ENCODE peak calls at places on chromosomes 7 and 10, in four cellular contexts. E is erythroblast, K is AG09319, Q is natural killer cell. G is an unnamed sample.

GRCh38 chr7:13257661-13258060 is 570.2 kb downstream of the ARL4A start:
- DNase-seq in E (no peak), K (no peak), Q (no peak), G (no peak)

GRCh38 chr7:80277434-80278427 is 143.1 kb downstream of the GNAI1 start:
- DNase-seq in E (no peak), K (no peak), Q (no peak), G (peak)

GRCh38 chr7:79453558-79454324 is at the start of gene MAGI2:
- DNase-seq in E (peak), K (peak), Q (no peak), G (peak)

GRCh38 chr7:3712841-3713240 is 411.8 kb downstream of the SDK1 start:
- DNase-seq in E (no peak), K (no peak), Q (no peak), G (no peak)

GRCh38 chr7:71135663-71136062 is 3.7 kb downstream of the GALNT17 start:
- DNase-seq in E (no peak), K (no peak), Q (no peak), G (no peak)

GRCh38 chr7:87330316-87330715 is 15.1 kb upstream of the CROT start:
- DNase-seq in E (no peak), K (no peak), Q (no peak), G (peak)

GRCh38 chr7:110521357-110521756 is 569.6 kb upstream of the LRRN3 start:
- DNase-seq in E (no peak), K (no peak), Q (no peak), G (no peak)

GRCh38 chr7:154698726-154699291 is 304.1 kb downstream of the PAXIP1 start:
- DNase-seq in E (peak), K (no peak), Q (no peak), G (peak)

GRCh38 chr10:43871004-43871439 is 222.3 kb upstream of the ZNF32 start:
- DNase-seq in E (no peak), K (no peak), Q (no peak), G (no peak)

GRCh38 chr7:139108256-139109187 is 998 bp downstream of the ZC3HAV1 start:
- DNase-seq in E (peak), K (no peak), Q (no peak), G (peak)

GRCh38 chr10:126872768-126873167 is 32.5 kb upstream of the DOCK1 start:
- DNase-seq in E (no peak), K (no peak), Q (no peak), G (no peak)

GRCh38 chr7:29239638-29240037 is 45.1 kb downstream of the CHN2 start:
- DNase-seq in E (peak), K (no peak), Q (no peak), G (peak)

GRCh38 chr7:131722371-131722770 is 165.9 kb upstream of the PODXL start:
- DNase-seq in E (no peak), K (no peak), Q (no peak), G (no peak)

GRCh38 chr10:51231754-51232153 is 157.5 kb downstream of the PRKG1 start:
- DNase-seq in E (no peak), K (no peak), Q (no peak), G (no peak)

GRCh38 chr10:52677087-52677486 is 95.5 kb downstream of the MBL2 start:
- DNase-seq in E (no peak), K (no peak), Q (no peak), G (no peak)

GRCh38 chr7:603152-603941 is 83.7 kb upstream of the PDGFA start:
- DNase-seq in E (no peak), K (no peak), Q (peak), G (no peak)

GRCh38 chr10:79128923-79129305 is 60.1 kb downstream of the ZMIZ1 start:
- DNase-seq in E (no peak), K (no peak), Q (no peak), G (no peak)

GRCh38 chr7:129611246-129612111 is at the start of gene NRF1:
- DNase-seq in E (peak), K (peak), Q (peak), G (peak)

GRCh38 chr7:7812112-7812511 is 93.7 kb upstream of the RPA3 start:
- DNase-seq in E (no peak), K (no peak), Q (no peak), G (no peak)

GRCh38 chr10:21402606-21403083 is 122.8 kb downstream of the SKIDA1 start:
- DNase-seq in E (no peak), K (no peak), Q (no peak), G (no peak)

GRCh38 chr10:51700228-51700835 is 937 bp upstream of the CSTF2T start:
- DNase-seq in E (no peak), K (no peak), Q (peak), G (peak)

GRCh38 chr10:71312840-71313789 is 5.9 kb upstream of the SLC29A3 start:
- DNase-seq in E (no peak), K (peak), Q (no peak), G (no peak)

G was measured in OCI-M1.